ENCODE peak calls at places on chromosomes 4 and X, in eight cellular contexts. P is Caki2, T is Calu3, O is chondrocyte, C is nephron progenitor cell, D is astrocyte of the spinal cord, U is SK-N-SH, X is iris pigment epithelial cell. G is an unnamed sample.

GRCh38 chr4:61911313-61911756 is 711.2 kb downstream of the ADGRL3 start:
- DNase-seq in C (no peak), P (no peak), D (no peak), O (no peak), X (no peak), T (no peak), U (no peak), G (peak; percentile 10)

GRCh38 chr4:157320092-157320491 is 99.6 kb downstream of the GRIA2 start:
- DNase-seq in O (no peak), T (no peak), D (no peak), P (no peak), X (no peak), U (no peak), C (no peak), G (no peak)

GRCh38 chr4:101475246-101475645 is 127.9 kb upstream of the PPP3CA start:
- DNase-seq in C (no peak), D (no peak), O (no peak), X (no peak), T (no peak), U (no peak), P (no peak), G (no peak)

GRCh38 chr4:3397128-3397527 is 44.6 kb upstream of the HGFAC start:
- DNase-seq in O (no peak), U (no peak), C (no peak), P (no peak), X (no peak), T (no peak), D (no peak), G (no peak)

GRCh38 chrX:15320297-15320696 is 4.9 kb upstream of the ASB11 start:
- DNase-seq in D (no peak), C (no peak), P (no peak), O (no peak), U (no peak), T (no peak), X (no peak), G (no peak)

GRCh38 chr4:127667772-127668171 is 35.0 kb downstream of the INTU start:
- DNase-seq in C (no peak), D (no peak), U (no peak), X (no peak), T (no peak), P (no peak), O (no peak), G (no peak)

GRCh38 chr4:47615385-47615784 is 130.3 kb downstream of the ATP10D start:
- DNase-seq in O (no peak), X (peak; percentile 49), U (no peak), P (no peak), C (no peak), D (peak; percentile 57), T (no peak), G (peak; percentile 48)

GRCh38 chr4:83618431-83618830 is 82.5 kb downstream of the GPAT3 start:
- DNase-seq in T (peak; percentile 59), P (peak; percentile 71), O (no peak), U (no peak), X (peak; percentile 82), C (no peak), D (peak; percentile 58), G (peak; percentile 89)

GRCh38 chrX:23435575-23435974 is 100.9 kb downstream of the PTCHD1 start:
- DNase-seq in P (no peak), C (no peak), U (no peak), D (no peak), X (no peak), T (no peak), O (no peak), G (no peak)

GRCh38 chrX:1524874-1525582 is 12.0 kb downstream of the P2RY8 start:
- DNase-seq in P (no peak), T (no peak), C (no peak), D (no peak), U (no peak), X (no peak), O (peak; percentile 15), G (no peak)

GRCh38 chr4:84796388-84796787 is 170.1 kb downstream of the WDFY3 start:
- DNase-seq in P (no peak), D (peak; percentile 17), X (no peak), U (peak; percentile 16), C (no peak), O (no peak), T (no peak), G (no peak)

G was measured in HT1080.